ENCODE peak calls at places on chromosomes 3 and 15, in seven cellular contexts. W is heart right ventricle; E is HEK293T; T is CD8-positive, alpha-beta memory T cell; R is GM12891; F is NCI-H510A treated with DMSO at 0.1 percent for 48 hours; J is naive thymus-derived CD4-positive, alpha-beta T cell. L is an unnamed sample.

GRCh38 chr15:92155941-92156340 is 237.7 kb upstream of the ST8SIA2 start:
- DNase-seq in J (no peak), T (no peak), W (no peak), F (no peak), R (no peak), E (peak), L (no peak)

GRCh38 chr15:94834494-94834893 is 603.1 kb downstream of the MCTP2 start:
- DNase-seq in J (no peak), F (no peak), T (no peak), E (no peak), W (no peak), R (no peak), L (no peak)

GRCh38 chr3:179739816-179740594 is 87.2 kb downstream of the USP13 start:
- DNase-seq in E (no peak), W (no peak), F (peak), T (no peak), J (no peak), R (no peak), L (no peak)

GRCh38 chr3:170322501-170323328 is 34.8 kb upstream of the SKIL start:
- DNase-seq in E (no peak), J (no peak), T (no peak), R (no peak), F (no peak), W (no peak), L (no peak)

GRCh38 chr3:196518999-196519737 is 4.0 kb upstream of the SMCO1 start:
- DNase-seq in W (peak), R (no peak), J (peak), E (peak), T (peak), F (no peak), L (no peak)

GRCh38 chr3:33636125-33636855 is 81.8 kb downstream of the CLASP2 start:
- DNase-seq in T (no peak), E (peak), F (peak), R (no peak), W (no peak), J (no peak), L (peak)

GRCh38 chr3:156792114-156792513 is 34.0 kb upstream of the LEKR1 start:
- DNase-seq in R (no peak), J (no peak), T (no peak), E (no peak), F (no peak), W (no peak), L (no peak)

GRCh38 chr15:58536414-58536813 is 104.6 kb downstream of the LIPC start:
- DNase-seq in T (no peak), F (no peak), E (no peak), J (no peak), W (no peak), R (no peak), L (no peak)

GRCh38 chr15:69474846-69475455 is 22.3 kb downstream of the RPLP1 start:
- DNase-seq in E (no peak), T (no peak), F (no peak), J (no peak), R (no peak), W (no peak), L (no peak)

GRCh38 chr3:10017636-10018292 is 8.5 kb upstream of the FANCD2 start:
- DNase-seq in F (no peak), T (no peak), J (peak), W (no peak), R (no peak), E (no peak), L (no peak)

GRCh38 chr3:112121577-112122547 is 11.2 kb downstream of the GCSAM start:
- DNase-seq in E (no peak), F (no peak), W (no peak), J (no peak), R (no peak), T (no peak), L (no peak)

GRCh38 chr3:38966956-38967795 is 84.6 kb downstream of the SCN11A start:
- DNase-seq in R (no peak), W (no peak), T (no peak), E (no peak), F (no peak), J (no peak), L (no peak)

GRCh38 chr3:12175844-12176453 is 17.2 kb upstream of the TIMP4 start:
- DNase-seq in J (peak), W (peak), R (no peak), T (no peak), E (peak), F (no peak), L (peak)

GRCh38 chr15:85754993-85755392 is 39.7 kb downstream of the KLHL25 start:
- DNase-seq in F (no peak), T (no peak), J (no peak), E (no peak), W (peak), R (no peak), L (no peak)

GRCh38 chr3:192902481-192903023 is 15.1 kb downstream of the MB21D2 start:
- DNase-seq in W (no peak), F (no peak), R (no peak), J (no peak), E (no peak), T (no peak), L (no peak)

GRCh38 chr3:4823986-4824947 is 155.0 kb upstream of the BHLHE40 start:
- DNase-seq in E (no peak), J (no peak), T (no peak), R (no peak), W (no peak), F (no peak), L (no peak)

GRCh38 chr3:150235799-150236198 is 172.3 kb upstream of the TSC22D2 start:
- DNase-seq in W (no peak), E (no peak), J (no peak), T (no peak), R (no peak), F (no peak), L (no peak)

GRCh38 chr15:41695750-41696436 is 35.7 kb downstream of the MGA start:
- DNase-seq in T (peak), W (peak), E (peak), F (peak), J (no peak), R (peak), L (peak)

GRCh38 chr15:62648954-62649353 is 393.6 kb upstream of the TPM1 start:
- DNase-seq in W (no peak), E (no peak), F (no peak), R (no peak), J (no peak), T (no peak), L (peak)

GRCh38 chr15:90934256-90934948 is 683 bp upstream of the UNC45A start:
- DNase-seq in R (peak), W (peak), F (peak), J (peak), E (peak), T (peak), L (peak)

GRCh38 chr3:155870945-155871745 is 695 bp downstream of the GMPS start:
- DNase-seq in T (peak), J (peak), F (no peak), E (peak), R (no peak), W (peak), L (peak)

GRCh38 chr3:115100172-115100571 is 46.9 kb downstream of the ZBTB20 start:
- DNase-seq in R (no peak), W (peak), J (no peak), F (peak), T (peak), E (peak), L (no peak)

GRCh38 chr3:156174229-156174847 is 54.0 kb downstream of the KCNAB1 start:
- DNase-seq in T (no peak), F (no peak), W (no peak), E (no peak), R (no peak), J (no peak), L (no peak)

GRCh38 chr15:74159773-74160172 is 13.7 kb upstream of the ISLR start:
- DNase-seq in E (no peak), J (no peak), F (no peak), W (no peak), T (no peak), R (no peak), L (no peak)

GRCh38 chr15:61489571-61489970 is 260.5 kb upstream of the RORA start:
- DNase-seq in R (no peak), E (no peak), T (no peak), F (no peak), W (no peak), J (no peak), L (no peak)

GRCh38 chr3:120450914-120451669 is at the start of gene FSTL1:
- DNase-seq in R (no peak), T (no peak), J (no peak), F (no peak), E (peak), W (peak), L (no peak)

GRCh38 chr3:120567370-120568197 is 28.6 kb upstream of the NDUFB4 start:
- DNase-seq in F (peak), J (no peak), W (no peak), E (peak), R (no peak), T (no peak), L (no peak)

GRCh38 chr15:23690450-23690852 is 3.3 kb upstream of the NDN start:
- DNase-seq in J (no peak), R (no peak), W (peak), E (no peak), T (no peak), F (peak), L (no peak)

GRCh38 chr15:52481915-52482314 is 46.8 kb downstream of the MYO5A start:
- DNase-seq in F (no peak), J (no peak), R (no peak), W (no peak), T (peak), E (no peak), L (peak)

GRCh38 chr15:68431792-68432401 is at the start of gene ITGA11:
- DNase-seq in E (peak), F (peak), T (no peak), J (no peak), R (peak), W (peak), L (no peak)

GRCh38 chr3:32569540-32570425 is 875 bp downstream of the DYNC1LI1 start:
- DNase-seq in E (peak), R (peak), F (peak), T (peak), W (peak), J (peak), L (peak)

GRCh38 chr3:63972196-63972595 is 51.1 kb downstream of the PSMD6 start:
- DNase-seq in F (no peak), E (no peak), T (no peak), J (no peak), W (no peak), R (no peak), L (no peak)

GRCh38 chr15:47422901-47423300 is 294.4 kb upstream of the SEMA6D start:
- DNase-seq in W (no peak), E (no peak), T (no peak), F (no peak), R (no peak), J (no peak), L (no peak)

GRCh38 chr15:76310470-76311070 is 699 bp downstream of the ETFA start:
- DNase-seq in T (no peak), E (peak), F (peak), R (peak), J (peak), W (no peak), L (no peak)

GRCh38 chr15:72599855-72600464 is 54.5 kb upstream of the GOLGA6B start:
- DNase-seq in W (peak), R (peak), E (peak), J (no peak), F (peak), T (no peak), L (peak)

GRCh38 chr3:121970047-121970446 is 52.0 kb downstream of the ILDR1 start:
- DNase-seq in J (no peak), W (no peak), T (no peak), F (no peak), E (no peak), R (no peak), L (no peak)

GRCh38 chr3:30685267-30685667 is 78.9 kb downstream of the TGFBR2 start:
- DNase-seq in R (no peak), W (no peak), J (no peak), T (no peak), E (no peak), F (no peak), L (no peak)